ENCODE peak calls at places on chromosomes 13 and 19, in eight cellular contexts. K is NCI-H460, I is H9, A is tibial nerve, G is tibial artery, O is dermis blood vessel endothelial cell, S is NCI-H1417, D is fibroblast of the aortic adventitia. Q is an unnamed sample.

GRCh38 chr13:108322206-108322824 is 52.8 kb downstream of the TNFSF13B start:
- DNase-seq in A (no peak), G (no peak), K (peak), I (no peak), S (peak), D (peak), O (peak), Q (no peak)

GRCh38 chr13:70723732-70724131 is 615.5 kb upstream of the KLHL1 start:
- DNase-seq in I (no peak), G (no peak), S (no peak), A (no peak), D (no peak), K (peak), O (peak), Q (no peak)

GRCh38 chr19:17936379-17936778 is 3.6 kb downstream of the CCDC124 start:
- DNase-seq in S (no peak), G (no peak), I (no peak), O (no peak), K (no peak), D (no peak), A (no peak), Q (no peak)

GRCh38 chr13:114027046-114027760 is 53.3 kb upstream of the C13orf46 start:
- DNase-seq in K (no peak), A (no peak), G (no peak), D (peak), O (peak), I (no peak), S (no peak), Q (no peak)

GRCh38 chr13:46229251-46229650 is 17.5 kb downstream of the LRRC63 start:
- DNase-seq in G (no peak), K (no peak), O (no peak), D (peak), A (no peak), I (no peak), S (no peak), Q (no peak)

GRCh38 chr19:18915639-18916038 is 3.5 kb downstream of the COPE start:
- DNase-seq in D (peak), K (peak), A (no peak), I (peak), S (no peak), O (peak), G (no peak), Q (peak)

GRCh38 chr19:19527674-19528625 is 761 bp upstream of the YJEFN3 start:
- DNase-seq in A (no peak), I (peak), G (no peak), D (no peak), S (no peak), O (no peak), K (no peak), Q (no peak)

GRCh38 chr19:39941615-39942507 is 7.4 kb upstream of the FCGBP start:
- DNase-seq in G (peak), I (no peak), S (no peak), O (peak), D (no peak), K (no peak), A (no peak), Q (peak)

GRCh38 chr19:50658438-50659317 is 9.4 kb downstream of the C19orf81 start:
- DNase-seq in I (peak), O (peak), S (peak), G (peak), D (peak), K (peak), A (no peak), Q (peak)

GRCh38 chr19:5915782-5916165 is 1.7 kb downstream of the CAPS start:
- DNase-seq in O (no peak), K (no peak), G (no peak), D (no peak), S (no peak), A (no peak), I (no peak), Q (no peak)

GRCh38 chr13:110138009-110138699 is 168.8 kb downstream of the COL4A1 start:
- DNase-seq in I (peak), S (peak), K (peak), G (peak), O (peak), A (no peak), D (peak), Q (peak)

GRCh38 chr19:53365899-53366493 is 491 bp downstream of the ZNF525 start:
- DNase-seq in O (peak), D (no peak), I (no peak), G (no peak), A (no peak), K (no peak), S (no peak), Q (no peak)

GRCh38 chr19:2255982-2256685 is at the start of gene JSRP1:
- DNase-seq in O (no peak), A (no peak), K (no peak), I (no peak), D (no peak), S (no peak), G (no peak), Q (no peak)

GRCh38 chr19:12880551-12881171 is 588 bp downstream of the DNASE2 start:
- DNase-seq in G (peak), I (peak), D (peak), K (no peak), S (no peak), O (peak), A (no peak), Q (peak)